ENCODE peak calls at places on chromosomes 16 and 17, in four cellular contexts. M, E, P and L are unnamed samples.

GRCh38 chr17:44604149-44605115 is 47.1 kb downstream of the FZD2 start:
- ATAC-seq in E (no peak), P (no peak), M (no peak), L (no peak)

GRCh38 chr16:27539636-27540035 is 10.1 kb downstream of the GTF3C1 start:
- ATAC-seq in E (no peak), P (no peak), M (no peak), L (no peak)

GRCh38 chr16:84524346-84524920 is 20.0 kb upstream of the MEAK7 start:
- ATAC-seq in P (no peak), E (peak), M (no peak), L (no peak)

GRCh38 chr17:15291674-15292361 is 26.7 kb upstream of the PMP22 start:
- ATAC-seq in E (no peak), P (peak), M (no peak), L (no peak)

GRCh38 chr16:21501869-21502667 is 97.3 kb upstream of the METTL9 start:
- ATAC-seq in P (peak), E (peak), M (peak), L (peak)

GRCh38 chr16:50153648-50154368 is 702 bp downstream of the TENT4B start:
- ATAC-seq in P (no peak), E (peak), M (no peak), L (peak)

GRCh38 chr16:11129378-11129781 is 126.6 kb downstream of the SOCS1 start:
- ATAC-seq in E (no peak), M (no peak), P (no peak), L (peak)

GRCh38 chr17:74643826-74644225 is 20.3 kb upstream of the CD300E start:
- ATAC-seq in M (no peak), P (no peak), E (no peak), L (no peak)

GRCh38 chr17:44864831-44865230 is 17.1 kb downstream of the HIGD1B start:
- ATAC-seq in P (peak), E (peak), M (peak), L (no peak)

GRCh38 chr16:64136314-64136713 is 985.5 kb downstream of the CDH11 start:
- ATAC-seq in M (no peak), P (no peak), E (no peak), L (no peak)

GRCh38 chr17:35889818-35890773 is 9.9 kb upstream of the CCL5 start:
- ATAC-seq in E (no peak), M (peak), P (no peak), L (no peak)

GRCh38 chr16:73173396-73173795 is 125.5 kb upstream of the ZFHX3 start:
- ATAC-seq in P (peak), M (no peak), E (no peak), L (no peak)

GRCh38 chr16:50037791-50038190 is 12.8 kb downstream of the CNEP1R1 start:
- ATAC-seq in E (no peak), P (peak), M (no peak), L (no peak)

GRCh38 chr17:44350733-44351226 is 5.7 kb downstream of the GRN start:
- ATAC-seq in M (peak), E (peak), P (peak), L (no peak)

GRCh38 chr17:48570325-48571023 is 7.7 kb downstream of the HOXB4 start:
- ATAC-seq in P (no peak), M (no peak), E (no peak), L (no peak)

GRCh38 chr17:27558842-27559505 is 72.0 kb upstream of the LGALS9 start:
- ATAC-seq in M (no peak), E (no peak), P (no peak), L (no peak)

GRCh38 chr17:31310877-31311276 is 3.0 kb downstream of the EVI2B start:
- ATAC-seq in E (no peak), P (no peak), M (peak), L (peak)

GRCh38 chr17:27751622-27752490 is 48.5 kb downstream of the NOS2 start:
- ATAC-seq in E (no peak), P (peak), M (no peak), L (no peak)

GRCh38 chr17:76924345-76925332 is 56.4 kb downstream of the MGAT5B start:
- ATAC-seq in P (no peak), E (no peak), M (no peak), L (peak)

GRCh38 chr16:73145166-73145565 is 97.2 kb upstream of the ZFHX3 start:
- ATAC-seq in M (no peak), E (no peak), P (no peak), L (no peak)

GRCh38 chr17:7552621-7553051 is 3.8 kb downstream of the TNFSF12 start:
- ATAC-seq in P (no peak), E (peak), M (peak), L (peak)

GRCh38 chr17:8479431-8479947 is 43.8 kb downstream of the NDEL1 start:
- ATAC-seq in M (no peak), P (peak), E (no peak), L (no peak)

GRCh38 chr17:31580331-31581021 is 189.0 kb downstream of the RAB11FIP4 start:
- ATAC-seq in M (no peak), E (no peak), P (no peak), L (peak)

GRCh38 chr16:75224683-75225082 is 5.9 kb downstream of the CTRB1 start:
- ATAC-seq in P (no peak), M (no peak), E (no peak), L (no peak)

GRCh38 chr16:50585331-50585776 is 37.2 kb downstream of the NKD1 start:
- ATAC-seq in M (no peak), E (no peak), P (peak), L (no peak)

GRCh38 chr16:47309581-47310312 is 151.1 kb downstream of the ITFG1 start:
- ATAC-seq in P (no peak), E (no peak), M (no peak), L (no peak)

GRCh38 chr16:57609541-57610401 is 18.7 kb upstream of the ADGRG1 start:
- ATAC-seq in M (peak), P (peak), E (peak), L (peak)

GRCh38 chr17:64410750-64411490 is 20.3 kb upstream of the PECAM1 start:
- ATAC-seq in P (no peak), M (no peak), E (no peak), L (no peak)

GRCh38 chr17:59126809-59127417 is 20.2 kb upstream of the TRIM37 start:
- ATAC-seq in E (no peak), M (no peak), P (no peak), L (no peak)

GRCh38 chr16:49641250-49641649 is 214.7 kb downstream of the ZNF423 start:
- ATAC-seq in M (no peak), P (no peak), E (no peak), L (no peak)

GRCh38 chr16:85504242-85504641 is 108.9 kb upstream of the GSE1 start:
- ATAC-seq in M (no peak), E (no peak), P (no peak), L (no peak)